ENCODE peak calls at places on chromosomes 13 and 19, in six cellular contexts. G, U, K, D, C and Z are unnamed samples.

GRCh38 chr19:4284176-4284958 is 5.3 kb downstream of the SHD start:
- DNase-seq in G (peak; percentile 37), D (no peak), C (no peak), K (no peak), U (no peak), Z (peak; percentile 75)

GRCh38 chr19:10748924-10749434 is 31.1 kb downstream of the DNM2 start:
- DNase-seq in D (no peak), K (no peak), C (peak; percentile 1), U (no peak), G (peak; percentile 66), Z (peak; percentile 97)

GRCh38 chr19:39765091-39766076 is 13.3 kb upstream of the LEUTX start:
- DNase-seq in K (no peak), D (peak; percentile 2), G (peak; percentile 52), C (no peak), U (no peak), Z (peak; percentile 66)

GRCh38 chr19:23665651-23666410 is 21.2 kb downstream of the ZNF675 start:
- DNase-seq in G (no peak), D (no peak), C (no peak), K (no peak), U (no peak), Z (no peak)

GRCh38 chr13:48542581-48543341 is 9.9 kb upstream of the RCBTB2 start:
- DNase-seq in U (peak; percentile 72), G (peak; percentile 38), C (no peak), D (no peak), K (peak; percentile 66), Z (peak; percentile 84)

GRCh38 chr13:113123226-113124150 is 889 bp downstream of the F10 start:
- DNase-seq in K (peak; percentile 50), C (no peak), G (no peak), D (no peak), U (peak; percentile 40), Z (no peak)

GRCh38 chr19:28312269-28312668 is 900.7 kb downstream of the UQCRFS1 start:
- DNase-seq in G (no peak), U (no peak), K (no peak), C (no peak), D (no peak), Z (no peak)

GRCh38 chr19:47036233-47036651 is 12.2 kb downstream of the TMEM160 start:
- DNase-seq in G (no peak), D (no peak), K (no peak), U (peak; percentile 70), C (no peak), Z (peak; percentile 86)

GRCh38 chr13:111667757-111668156 is 347.3 kb downstream of the TEX29 start:
- DNase-seq in D (no peak), K (no peak), U (no peak), G (no peak), C (no peak), Z (no peak)

GRCh38 chr13:79492313-79492798 is 11.4 kb downstream of the NDFIP2 start:
- DNase-seq in D (no peak), G (peak; percentile 13), K (no peak), U (no peak), C (no peak), Z (no peak)

GRCh38 chr19:7076151-7076550 is 6.6 kb downstream of the ZNF557 start:
- DNase-seq in G (no peak), D (no peak), C (no peak), K (no peak), U (no peak), Z (no peak)

GRCh38 chr13:30978981-30979956 is 46.8 kb downstream of the TEX26 start:
- DNase-seq in U (no peak), K (no peak), D (no peak), G (no peak), C (no peak), Z (peak; percentile 68)

GRCh38 chr13:20691616-20692015 is 11.9 kb upstream of the IL17D start:
- DNase-seq in U (no peak), C (no peak), G (no peak), D (no peak), K (no peak), Z (no peak)

GRCh38 chr13:67632590-67632989 is 402.5 kb upstream of the PCDH9 start:
- DNase-seq in C (no peak), U (no peak), G (no peak), D (no peak), K (no peak), Z (no peak)

GRCh38 chr19:11356676-11357550 is 1.7 kb downstream of the PLPPR2 start:
- DNase-seq in K (no peak), C (no peak), U (no peak), G (no peak), D (no peak), Z (peak; percentile 23)

GRCh38 chr13:90896022-90896421 is 451.5 kb upstream of the MIR17HG start:
- DNase-seq in U (no peak), K (no peak), G (no peak), C (no peak), D (no peak), Z (no peak)

GRCh38 chr13:79385694-79386093 is 20.4 kb downstream of the RBM26 start:
- DNase-seq in U (no peak), G (no peak), C (no peak), D (no peak), K (no peak), Z (peak; percentile 4)